ENCODE peak calls at places on chromosomes 16 and 17, in eight cellular contexts. K is NT2/D1; T is cerebellum; X is nephron progenitor cell; M is fibroblast of the aortic adventitia; A is myocyte; U is kidney; P is activated CD4-positive, alpha-beta T cell treated with anti-CD3 and anti-CD28 coated beads, Interleukin-2, amount 50 U/mL, for 48 hours. G is an unnamed sample.

GRCh38 chr16:2787406-2787805 is at the start of gene PRSS33:
- DNase-seq in K (no peak), X (no peak), P (no peak), A (no peak), U (no peak), T (no peak), M (no peak), G (no peak)

GRCh38 chr17:82684207-82684903 is 14.1 kb downstream of the RAB40B start:
- DNase-seq in T (no peak), U (no peak), K (no peak), P (no peak), M (peak; percentile 25), A (peak; percentile 36), X (no peak), G (no peak)

GRCh38 chr16:693766-694165 is 3.6 kb upstream of the WDR24 start:
- DNase-seq in T (no peak), X (no peak), P (no peak), A (no peak), U (no peak), M (no peak), K (no peak), G (no peak)

GRCh38 chr16:80806957-80807356 is 2.6 kb upstream of the CDYL2 start:
- DNase-seq in X (no peak), U (no peak), K (no peak), P (peak; percentile 78), A (no peak), T (no peak), M (peak; percentile 39), G (peak; percentile 59)

GRCh38 chr16:28321700-28322411 is 29.5 kb downstream of the SBK1 start:
- DNase-seq in A (peak; percentile 30), T (no peak), X (peak; percentile 67), U (peak; percentile 73), P (peak; percentile 65), K (peak; percentile 28), M (peak; percentile 22), G (peak; percentile 44)

GRCh38 chr17:61338000-61338864 is 61.4 kb upstream of the TBX2 start:
- DNase-seq in P (no peak), X (no peak), A (peak; percentile 69), U (no peak), T (no peak), K (no peak), M (peak; percentile 82), G (peak; percentile 44)

GRCh38 chr16:1991135-1991551 is 1.4 kb downstream of the SYNGR3 start:
- DNase-seq in K (no peak), U (no peak), A (no peak), M (no peak), X (no peak), P (peak; percentile 61), T (no peak), G (no peak)

GRCh38 chr16:84138824-84139627 is 6.0 kb downstream of the HSDL1 start:
- DNase-seq in T (no peak), A (peak; percentile 36), M (peak; percentile 51), X (no peak), U (no peak), P (peak; percentile 48), K (no peak), G (peak; percentile 46)

GRCh38 chr16:78198299-78198698 is 98.8 kb downstream of the WWOX start:
- DNase-seq in T (no peak), X (no peak), K (no peak), P (no peak), M (no peak), U (no peak), A (no peak), G (no peak)

GRCh38 chr17:44990994-44991393 is 22.9 kb upstream of the C1QL1 start:
- DNase-seq in X (no peak), T (no peak), K (no peak), U (no peak), M (no peak), A (no peak), P (no peak), G (no peak)

GRCh38 chr16:67517661-67518423 is 10.8 kb upstream of the RIPOR1 start:
- DNase-seq in P (no peak), M (no peak), T (no peak), U (peak; percentile 82), X (no peak), A (no peak), K (no peak), G (no peak)

GRCh38 chr17:79073016-79073705 is 1.5 kb upstream of the ENGASE start:
- DNase-seq in P (no peak), U (no peak), T (no peak), A (no peak), M (no peak), X (no peak), K (no peak), G (no peak)

GRCh38 chr17:41810659-41811548 is 845 bp downstream of the P3H4 start:
- DNase-seq in M (no peak), U (peak; percentile 80), P (no peak), A (no peak), T (no peak), K (no peak), X (peak; percentile 55), G (no peak)

GRCh38 chr16:85512716-85513115 is 100.4 kb upstream of the GSE1 start:
- DNase-seq in U (no peak), X (no peak), K (no peak), M (no peak), P (no peak), T (no peak), A (peak; percentile 63), G (no peak)

GRCh38 chr17:48014603-48015037 is 23.0 kb downstream of the COPZ2 start:
- DNase-seq in P (no peak), U (no peak), M (no peak), A (no peak), K (no peak), T (no peak), X (no peak), G (no peak)

GRCh38 chr17:64732336-64733006 is 70.4 kb upstream of the SMURF2 start:
- DNase-seq in K (no peak), X (no peak), T (no peak), U (peak; percentile 84), P (no peak), A (peak; percentile 46), M (peak; percentile 86), G (peak; percentile 53)

GRCh38 chr17:43648916-43649315 is 12.8 kb downstream of the MEOX1 start:
- DNase-seq in U (no peak), K (no peak), T (no peak), P (no peak), A (no peak), M (no peak), X (no peak), G (no peak)

GRCh38 chr16:84382396-84382795 is 14.1 kb downstream of the ATP2C2 start:
- DNase-seq in A (no peak), X (no peak), U (peak; percentile 37), P (no peak), M (no peak), T (no peak), K (no peak), G (no peak)

GRCh38 chr17:78242024-78242742 is 10.8 kb downstream of the TMEM235 start:
- DNase-seq in U (no peak), M (no peak), T (no peak), P (no peak), K (no peak), X (no peak), A (no peak), G (no peak)

GRCh38 chr16:50866806-50867205 is 124.9 kb downstream of the CYLD start:
- DNase-seq in X (no peak), A (no peak), K (no peak), U (no peak), M (no peak), T (no peak), P (no peak), G (no peak)

GRCh38 chr17:46035112-46035818 is 36.2 kb downstream of the STH start:
- DNase-seq in M (no peak), P (peak; percentile 19), X (no peak), U (no peak), K (no peak), A (no peak), T (no peak), G (peak; percentile 38)

GRCh38 chr17:19020016-19020415 is 15.5 kb upstream of the FAM83G start:
- DNase-seq in X (no peak), U (peak; percentile 35), M (no peak), K (no peak), A (no peak), P (no peak), T (no peak), G (no peak)

GRCh38 chr16:64468515-64469090 is 653.3 kb downstream of the CDH11 start:
- DNase-seq in U (no peak), M (no peak), K (no peak), X (no peak), P (no peak), T (no peak), A (no peak), G (no peak)

GRCh38 chr17:1179635-1180433 is at the start of gene ABR:
- DNase-seq in X (peak; percentile 78), T (no peak), P (peak; percentile 44), A (no peak), U (no peak), M (no peak), K (no peak), G (peak; percentile 33)

GRCh38 chr16:14024300-14024699 is 46.8 kb upstream of the MRTFB start:
- DNase-seq in K (no peak), T (no peak), P (no peak), U (no peak), X (no peak), A (peak; percentile 63), M (peak; percentile 35), G (peak; percentile 49)

GRCh38 chr17:43873091-43873490 is 26.1 kb downstream of the CD300LG start:
- DNase-seq in X (no peak), M (no peak), U (no peak), P (no peak), K (no peak), A (no peak), T (no peak), G (no peak)